ENCODE peak calls at places on chromosomes 13 and 19, in nine cellular contexts. A is tibial nerve, I is osteoblast, Y is esophagus squamous epithelium, E is breast epithelium, W is K562, O is HCT116, B is body of pancreas, J is right lobe of liver. G is an unnamed sample. For H3K36me3, the result is how much of the 10 kb centered on the place peaks cover.

GRCh38 chr19:47377208-47377701 is 28.1 kb downstream of the DHX34 start:
- DNase-seq in A (no peak), I (peak), Y (no peak), E (no peak), W (peak), O (no peak), B (peak), J (peak), G (no peak)

GRCh38 chr13:26025196-26025595 is 26.6 kb downstream of the SHISA2 start:
- DNase-seq in A (no peak), I (no peak), Y (no peak), E (no peak), W (no peak), O (no peak), B (no peak), J (no peak), G (no peak)

GRCh38 chr13:39876258-39876657 is 220.8 kb downstream of the COG6 start:
- DNase-seq in A (no peak), I (peak), Y (no peak), E (no peak), W (no peak), O (no peak), B (no peak), J (no peak), G (no peak)

GRCh38 chr13:44249439-44249838 is 124.2 kb upstream of the SERP2 start:
- DNase-seq in A (peak), I (peak), Y (no peak), E (peak), W (no peak), O (no peak), B (peak), J (no peak), G (no peak)

GRCh38 chr19:4976412-4977298 is 7.7 kb downstream of the KDM4B start:
- DNase-seq in A (peak), I (peak), Y (peak), E (peak), W (peak), O (no peak), B (peak), J (peak), G (no peak)

GRCh38 chr19:1725100-1726064 is 27.9 kb upstream of the ONECUT3 start:
- DNase-seq in A (peak), I (peak), Y (no peak), E (no peak), W (peak), O (no peak), B (peak), J (peak), G (no peak)

GRCh38 chr13:41222259-41222852 is 28.0 kb upstream of the KBTBD7 start:
- DNase-seq in A (peak), I (peak), Y (no peak), E (no peak), W (peak), O (peak), B (peak), J (no peak), G (peak)

GRCh38 chr13:40187324-40187795 is 479.1 kb downstream of the FOXO1 start:
- DNase-seq in A (no peak), I (no peak), Y (no peak), E (no peak), W (no peak), O (no peak), B (no peak), J (no peak), G (peak)

GRCh38 chr19:10289167-10289835 is 451 bp upstream of the ICAM5 start:
- DNase-seq in A (no peak), I (peak), Y (no peak), E (no peak), W (peak), O (peak), B (no peak), J (no peak), G (peak)

GRCh38 chr19:29551774-29552173 is 26.0 kb downstream of the VSTM2B start:
- DNase-seq in A (no peak), I (no peak), Y (no peak), E (no peak), W (no peak), O (no peak), B (no peak), J (no peak), G (no peak)

GRCh38 chr19:47020132-47020805 is 632 bp downstream of the NPAS1 start:
- DNase-seq in A (no peak), I (peak), Y (no peak), E (no peak), W (no peak), O (no peak), B (no peak), J (no peak), G (no peak)

GRCh38 chr19:7140137-7140536 is 70.6 kb downstream of the ZNF557 start:
- DNase-seq in A (no peak), I (no peak), Y (no peak), E (no peak), W (no peak), O (no peak), B (no peak), J (no peak), G (no peak)
- H3K36me3 ChIP-seq in A (under half), I (under half), Y (under half), E (under half), W (under half), O (under half), B (under half), J (under half), G (under half)

GRCh38 chr13:54162069-54162468 is 1133.5 kb downstream of the OLFM4 start:
- DNase-seq in A (no peak), I (no peak), Y (no peak), E (no peak), W (no peak), O (no peak), B (no peak), J (no peak), G (no peak)
- TF ChIP-seq CTCF in A (no peak), I (no peak), Y (no peak), E (no peak), W (no peak), O (no peak), B (no peak), J (no peak), G (no peak)

GRCh38 chr19:21838646-21839045 is 2.7 kb upstream of the ZNF43 start:
- DNase-seq in A (no peak), I (no peak), Y (no peak), E (no peak), W (no peak), O (no peak), B (no peak), J (no peak), G (no peak)

GRCh38 chr19:21839966-21840365 is 4.0 kb upstream of the ZNF43 start:
- DNase-seq in A (no peak), I (no peak), Y (no peak), E (no peak), W (no peak), O (no peak), B (no peak), J (no peak), G (no peak)

GRCh38 chr19:21841081-21841783 is 5.2 kb upstream of the ZNF43 start:
- DNase-seq in A (no peak), I (no peak), Y (no peak), E (no peak), W (no peak), O (no peak), B (no peak), J (no peak), G (no peak)

GRCh38 chr19:21843081-21843480 is 7.1 kb upstream of the ZNF43 start:
- DNase-seq in A (no peak), I (no peak), Y (no peak), E (no peak), W (no peak), O (no peak), B (no peak), J (no peak), G (no peak)

GRCh38 chr19:21841784-21842097 is 5.8 kb upstream of the ZNF43 start:
- DNase-seq in A (no peak), I (no peak), Y (no peak), E (no peak), W (no peak), O (no peak), B (no peak), J (no peak), G (no peak)
- H3K36me3 ChIP-seq in A (under half), I (under half), Y (under half), E (under half), W (under half), O (under half), B (under half), J (under half), G (under half)

GRCh38 chr19:35925501-35925900 is 10.7 kb upstream of the LRFN3 start:
- DNase-seq in A (no peak), I (peak), Y (no peak), E (no peak), W (no peak), O (no peak), B (no peak), J (no peak), G (no peak)
- TF ChIP-seq CTCF in A (no peak), I (no peak), Y (no peak), E (no peak), W (no peak), O (no peak), B (no peak), J (no peak), G (no peak)